ENCODE peak calls at places on chromosomes 4 and X, in five cellular contexts. U is suprapubic skin, Z is hepatocyte, C is IMR-90, R is fibroblast of pulmonary artery. S is an unnamed sample.

GRCh38 chr4:16194199-16194598 is 32.1 kb downstream of the TAPT1 start:
- DNase-seq in Z (no peak), C (peak), U (no peak), R (peak), S (no peak)

GRCh38 chr4:185721949-185722316 is 90.1 kb downstream of the SORBS2 start:
- DNase-seq in Z (no peak), U (no peak), R (peak), C (no peak), S (peak)

GRCh38 chr4:38857354-38858096 is 908 bp upstream of the TLR6 start:
- DNase-seq in Z (peak), U (peak), R (peak), C (peak), S (no peak)

GRCh38 chr4:173482330-173482931 is 47.6 kb downstream of the HAND2 start:
- DNase-seq in U (no peak), R (no peak), Z (no peak), C (no peak), S (no peak)

GRCh38 chr4:102608190-102608589 is 107.0 kb downstream of the NFKB1 start:
- DNase-seq in C (peak), Z (no peak), U (no peak), R (no peak), S (no peak)

GRCh38 chrX:103464071-103464773 is 55.1 kb downstream of the RAB40A start:
- DNase-seq in U (no peak), R (peak), C (peak), Z (peak), S (peak)

GRCh38 chrX:11336201-11336600 is 43.0 kb downstream of the AMELX start:
- DNase-seq in R (no peak), C (no peak), Z (no peak), U (no peak), S (no peak)

GRCh38 chrX:71164071-71164470 is 19.4 kb downstream of the NLGN3 start:
- DNase-seq in U (no peak), C (no peak), Z (no peak), R (no peak), S (no peak)

GRCh38 chrX:134692990-134693389 is 34.7 kb upstream of the PLAC1 start:
- DNase-seq in Z (no peak), R (peak), C (peak), U (no peak), S (no peak)

GRCh38 chr4:55851885-55852284 is 1.6 kb upstream of the EXOC1 start:
- DNase-seq in R (no peak), C (no peak), Z (no peak), U (no peak), S (no peak)

GRCh38 chrX:43141885-43142284 is 363.9 kb upstream of the PPP1R2C start:
- DNase-seq in Z (no peak), U (no peak), R (no peak), C (no peak), S (no peak)

GRCh38 chr4:122326908-122327307 is 51.9 kb upstream of the ADAD1 start:
- DNase-seq in Z (no peak), R (no peak), U (no peak), C (no peak), S (no peak)

GRCh38 chr4:95693594-95693993 is 144.8 kb upstream of the UNC5C start:
- DNase-seq in C (peak), Z (no peak), R (peak), U (no peak), S (peak)

GRCh38 chr4:23934915-23935314 is 45.1 kb upstream of the PPARGC1A start:
- DNase-seq in R (peak), U (peak), C (peak), Z (peak), S (peak)

GRCh38 chrX:155874571-155875244 is 6.4 kb upstream of the VAMP7 start:
- DNase-seq in C (no peak), Z (no peak), U (no peak), R (no peak), S (no peak)

GRCh38 chr4:84971319-84971932 is 4.9 kb upstream of the WDFY3 start:
- DNase-seq in U (no peak), C (peak), Z (peak), R (peak), S (peak)

GRCh38 chr4:156608651-156609050 is 362.9 kb downstream of the PDGFC start:
- DNase-seq in R (no peak), U (no peak), C (no peak), Z (no peak), S (no peak)

GRCh38 chrX:14528629-14529287 is 578 bp upstream of the GLRA2 start:
- DNase-seq in R (peak), C (peak), Z (peak), U (no peak), S (peak)

GRCh38 chrX:115679460-115679859 is 118.5 kb downstream of the PLS3 start:
- DNase-seq in Z (peak), C (peak), U (no peak), R (peak), S (peak)

GRCh38 chr4:6532102-6532501 is 42.9 kb upstream of the MAN2B2 start:
- DNase-seq in Z (no peak), U (no peak), R (no peak), C (no peak), S (no peak)
- H3K4me3 ChIP-seq in Z (no peak), U (no peak), R (no peak), C (no peak), S (no peak)

GRCh38 chr4:169266661-169267060 is 4.1 kb downstream of the SH3RF1 start:
- DNase-seq in R (peak), C (no peak), U (no peak), Z (no peak), S (no peak)
- H3K4me3 ChIP-seq in R (peak), C (no peak), U (no peak), Z (no peak), S (no peak)

GRCh38 chrX:125203379-125203736 is 116.3 kb upstream of the TEX13C start:
- DNase-seq in R (no peak), U (peak), Z (no peak), C (no peak), S (no peak)
- H3K4me3 ChIP-seq in R (no peak), U (peak), Z (no peak), C (no peak), S (peak)

GRCh38 chr4:87120411-87121162 is 99.8 kb downstream of the KLHL8 start:
- DNase-seq in U (no peak), Z (peak), R (no peak), C (peak), S (peak)

GRCh38 chr4:87123241-87123640 is 97.2 kb downstream of the KLHL8 start:
- DNase-seq in Z (no peak), C (no peak), R (no peak), U (no peak), S (no peak)

GRCh38 chr4:87122252-87122651 is 98.2 kb downstream of the KLHL8 start:
- DNase-seq in Z (no peak), R (peak), C (peak), U (no peak), S (no peak)

GRCh38 chr4:87119965-87120364 is 100.5 kb downstream of the KLHL8 start:
- DNase-seq in U (no peak), C (no peak), R (no peak), Z (no peak), S (no peak)

DNA sequence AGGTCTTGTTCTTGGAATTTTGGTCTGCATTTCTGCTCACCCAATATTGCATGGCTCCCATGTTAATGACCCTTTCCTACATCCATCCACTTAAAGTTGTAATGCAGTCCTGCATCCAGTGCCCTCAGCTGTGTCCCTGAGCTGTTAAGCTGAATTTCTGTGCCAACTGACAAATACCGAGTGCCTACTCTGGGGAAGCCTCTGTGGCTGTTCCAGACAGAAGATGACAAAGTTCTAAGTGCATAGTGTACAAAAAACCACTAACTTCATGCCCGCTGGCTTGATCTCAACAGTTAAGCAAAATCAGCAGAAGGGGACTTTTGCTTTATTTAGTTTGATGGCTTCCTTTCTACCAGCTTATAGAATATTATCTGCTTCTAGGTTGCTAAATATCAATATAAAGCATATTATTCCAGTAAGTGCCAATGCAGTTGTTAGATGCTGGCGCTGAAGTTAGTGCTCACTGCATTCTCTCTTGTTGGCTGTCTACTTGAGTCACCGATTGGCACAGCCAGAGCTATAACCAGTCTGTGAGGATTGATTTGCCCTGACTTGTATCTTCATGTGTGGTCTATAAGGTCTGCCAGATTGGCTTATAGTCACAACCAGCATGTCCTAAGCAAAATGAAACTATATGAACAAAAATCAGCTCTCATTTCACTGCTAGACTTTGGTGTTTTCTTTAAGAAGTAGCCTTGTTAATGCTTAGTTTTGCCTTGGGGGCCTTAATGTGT is 98.9 kb downstream of the KLHL8 start:
- DNase-seq in C (peak), Z (no peak), R (no peak), U (no peak), S (peak)
- H3K4me3 ChIP-seq in C (no peak), Z (no peak), R (no peak), U (peak), S (no peak)

GRCh38 chrX:39248330-39248729 is 447.1 kb downstream of the MID1IP1 start:
- DNase-seq in R (no peak), U (no peak), C (no peak), Z (no peak), S (no peak)

GRCh38 chrX:39247536-39247935 is 446.3 kb downstream of the MID1IP1 start:
- DNase-seq in U (no peak), Z (no peak), C (no peak), R (no peak), S (no peak)

GRCh38 chrX:39242187-39242586 is 440.9 kb downstream of the MID1IP1 start:
- DNase-seq in R (peak), U (no peak), Z (peak), C (no peak), S (peak)

GRCh38 chrX:39245024-39245423 is 443.8 kb downstream of the MID1IP1 start:
- DNase-seq in U (no peak), C (no peak), R (no peak), Z (no peak), S (no peak)

GRCh38 chrX:39244146-39244545 is 442.9 kb downstream of the MID1IP1 start:
- DNase-seq in Z (no peak), R (no peak), C (no peak), U (no peak), S (no peak)
- H3K4me3 ChIP-seq in Z (no peak), R (no peak), C (no peak), U (no peak), S (no peak)

DNA sequence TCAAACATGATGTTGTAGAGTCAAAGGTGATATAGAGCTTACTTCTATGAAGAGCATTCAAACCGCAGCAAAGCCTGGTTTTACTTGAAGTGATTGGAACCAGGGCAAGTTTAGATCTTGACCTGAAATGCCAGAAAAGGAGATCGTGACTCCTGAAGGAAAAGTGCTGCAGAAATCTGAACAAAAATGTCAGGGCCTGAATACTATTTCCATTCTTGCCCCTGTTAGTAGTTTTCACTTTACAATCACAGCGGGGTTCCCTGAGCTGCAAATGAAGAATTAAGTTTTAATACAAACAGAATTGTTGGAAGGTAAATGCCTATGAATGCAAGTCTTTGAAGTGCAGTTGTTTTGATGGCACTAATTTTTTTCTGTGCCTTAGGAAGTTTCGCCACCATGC is 4.1 kb downstream of the SLIT2 start:
- DNase-seq in C (no peak), R (no peak), Z (no peak), U (no peak), S (no peak)
- H3K4me3 ChIP-seq in C (no peak), R (peak), Z (peak), U (peak), S (peak)

DNA sequence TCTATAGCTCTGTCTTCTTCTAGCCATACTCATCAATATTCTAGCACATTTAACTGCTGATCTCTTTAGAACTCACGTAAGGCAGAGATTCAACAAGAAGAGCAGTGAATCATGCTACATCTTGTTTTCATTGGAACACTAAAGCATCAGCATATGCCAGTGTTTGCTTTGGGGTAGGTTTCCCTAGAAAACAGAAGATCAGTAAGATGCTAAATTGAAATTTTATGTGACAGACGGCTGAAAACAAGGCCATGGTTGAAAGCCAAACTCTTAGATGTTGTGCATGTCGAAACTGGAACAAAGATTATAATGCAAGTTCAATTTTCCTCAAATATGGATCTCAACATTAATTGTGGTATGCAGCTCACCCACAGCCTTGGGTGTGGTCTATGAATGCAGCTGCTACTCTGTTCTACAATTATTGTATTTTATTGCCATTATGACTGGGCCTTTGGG is 107.6 kb downstream of the PDLIM5 start:
- DNase-seq in R (no peak), C (peak), U (no peak), Z (no peak), S (no peak)
- H3K4me3 ChIP-seq in R (no peak), C (no peak), U (no peak), Z (no peak), S (no peak)